ENCODE peak calls at places on chromosome 12, in ten cellular contexts. One of them, this sample, is unnamed.

GRCh38 chr12:24396266-24396665 is 446.8 kb upstream of the SOX5 start:
- DNase-seq in effector memory CD4-positive, alpha-beta T cell: no peak
- DNase-seq in activated CD4-positive, alpha-beta memory T cell treated with anti-CD3 and anti-CD28 coated beads for 36 hours: no peak
- DNase-seq in NCI-H82: peak; percentile 32
- DNase-seq in IMR-90: no peak
- DNase-seq in GM03348: no peak
- DNase-seq in sciatic nerve: no peak
- DNase-seq in endothelial cell: no peak
- DNase-seq in heart left ventricle: no peak
- DNase-seq in activated B cell treated with CpG ODN at 0.5 μM for 24 hours: no peak
- DNase-seq in this sample: no peak

GRCh38 chr12:3463927-3464326 is 27.1 kb upstream of the PRMT8 start:
- DNase-seq in effector memory CD4-positive, alpha-beta T cell: no peak
- DNase-seq in activated CD4-positive, alpha-beta memory T cell treated with anti-CD3 and anti-CD28 coated beads for 36 hours: no peak
- DNase-seq in NCI-H82: no peak
- DNase-seq in IMR-90: no peak
- DNase-seq in GM03348: no peak
- DNase-seq in sciatic nerve: no peak
- DNase-seq in endothelial cell: no peak
- DNase-seq in heart left ventricle: no peak
- DNase-seq in activated B cell treated with CpG ODN at 0.5 μM for 24 hours: no peak
- DNase-seq in this sample: no peak

GRCh38 chr12:14314801-14315200 is 50.7 kb upstream of the ATF7IP start:
- DNase-seq in effector memory CD4-positive, alpha-beta T cell: no peak
- DNase-seq in activated CD4-positive, alpha-beta memory T cell treated with anti-CD3 and anti-CD28 coated beads for 36 hours: no peak
- DNase-seq in NCI-H82: no peak
- DNase-seq in IMR-90: no peak
- DNase-seq in GM03348: no peak
- DNase-seq in sciatic nerve: no peak
- DNase-seq in endothelial cell: no peak
- DNase-seq in heart left ventricle: no peak
- DNase-seq in activated B cell treated with CpG ODN at 0.5 μM for 24 hours: no peak
- DNase-seq in this sample: no peak

GRCh38 chr12:1690578-1691122 is at the start of gene ADIPOR2:
- DNase-seq in effector memory CD4-positive, alpha-beta T cell: peak; percentile 89
- DNase-seq in activated CD4-positive, alpha-beta memory T cell treated with anti-CD3 and anti-CD28 coated beads for 36 hours: peak; percentile 96
- DNase-seq in NCI-H82: peak; percentile 99
- DNase-seq in IMR-90: peak; percentile 96
- DNase-seq in GM03348: peak; percentile 98
- DNase-seq in sciatic nerve: peak; percentile 97
- DNase-seq in endothelial cell: peak; percentile 92
- DNase-seq in heart left ventricle: peak; percentile 97
- DNase-seq in activated B cell treated with CpG ODN at 0.5 μM for 24 hours: peak; percentile 94
- DNase-seq in this sample: peak; percentile 96

GRCh38 chr12:130382818-130383217 is 45.1 kb downstream of the PIWIL1 start:
- DNase-seq in effector memory CD4-positive, alpha-beta T cell: no peak
- DNase-seq in activated CD4-positive, alpha-beta memory T cell treated with anti-CD3 and anti-CD28 coated beads for 36 hours: no peak
- DNase-seq in NCI-H82: no peak
- DNase-seq in IMR-90: no peak
- DNase-seq in GM03348: no peak
- DNase-seq in sciatic nerve: no peak
- DNase-seq in endothelial cell: no peak
- DNase-seq in heart left ventricle: no peak
- DNase-seq in activated B cell treated with CpG ODN at 0.5 μM for 24 hours: no peak
- DNase-seq in this sample: no peak

GRCh38 chr12:8780389-8780788 is 42.0 kb upstream of the A2ML1 start:
- DNase-seq in effector memory CD4-positive, alpha-beta T cell: no peak
- DNase-seq in activated CD4-positive, alpha-beta memory T cell treated with anti-CD3 and anti-CD28 coated beads for 36 hours: no peak
- DNase-seq in NCI-H82: peak; percentile 40
- DNase-seq in IMR-90: peak; percentile 44
- DNase-seq in GM03348: peak; percentile 27
- DNase-seq in sciatic nerve: no peak
- DNase-seq in endothelial cell: peak; percentile 17
- DNase-seq in heart left ventricle: no peak
- DNase-seq in activated B cell treated with CpG ODN at 0.5 μM for 24 hours: no peak
- DNase-seq in this sample: no peak

GRCh38 chr12:102939059-102939458 is 18.4 kb upstream of the ASCL1 start:
- DNase-seq in effector memory CD4-positive, alpha-beta T cell: no peak
- DNase-seq in activated CD4-positive, alpha-beta memory T cell treated with anti-CD3 and anti-CD28 coated beads for 36 hours: no peak
- DNase-seq in NCI-H82: no peak
- DNase-seq in IMR-90: no peak
- DNase-seq in GM03348: no peak
- DNase-seq in sciatic nerve: no peak
- DNase-seq in endothelial cell: no peak
- DNase-seq in heart left ventricle: no peak
- DNase-seq in activated B cell treated with CpG ODN at 0.5 μM for 24 hours: no peak
- DNase-seq in this sample: no peak

GRCh38 chr12:131605304-131605829 is 105.5 kb upstream of the SFSWAP start:
- DNase-seq in effector memory CD4-positive, alpha-beta T cell: no peak
- DNase-seq in activated CD4-positive, alpha-beta memory T cell treated with anti-CD3 and anti-CD28 coated beads for 36 hours: no peak
- DNase-seq in NCI-H82: no peak
- DNase-seq in IMR-90: no peak
- DNase-seq in GM03348: no peak
- DNase-seq in sciatic nerve: no peak
- DNase-seq in endothelial cell: no peak
- DNase-seq in heart left ventricle: no peak
- DNase-seq in activated B cell treated with CpG ODN at 0.5 μM for 24 hours: no peak
- DNase-seq in this sample: no peak

GRCh38 chr12:93603762-93604161 is 31.3 kb downstream of the SOCS2 start:
- DNase-seq in effector memory CD4-positive, alpha-beta T cell: no peak
- DNase-seq in activated CD4-positive, alpha-beta memory T cell treated with anti-CD3 and anti-CD28 coated beads for 36 hours: no peak
- DNase-seq in NCI-H82: no peak
- DNase-seq in IMR-90: no peak
- DNase-seq in GM03348: no peak
- DNase-seq in sciatic nerve: no peak
- DNase-seq in endothelial cell: no peak
- DNase-seq in heart left ventricle: no peak
- DNase-seq in activated B cell treated with CpG ODN at 0.5 μM for 24 hours: no peak
- DNase-seq in this sample: no peak